ENCODE peak calls at places on chromosomes 12 and 14, in seven cellular contexts. L is CD8-positive, alpha-beta T cell; C is testis; B is psoas muscle; D is CD4-positive, alpha-beta memory T cell; G is sigmoid colon; Z is gastrocnemius medialis. S is an unnamed sample.
A peak's percentile ranks its signal among the peaks of the same experiment; 100 is the strongest.

GRCh38 chr14:71250791-71251190 is 343.5 kb downstream of the PCNX1 start:
- DNase-seq in L (no peak), D (no peak), C (no peak), B (no peak), G (no peak), Z (no peak), S (no peak)

GRCh38 chr14:101598571-101599233 is 37.4 kb downstream of the DIO3 start:
- DNase-seq in D (no peak), C (peak; percentile 5), G (no peak), L (no peak), Z (no peak), B (no peak), S (no peak)

GRCh38 chr14:59127437-59127732 is 61.1 kb upstream of the DAAM1 start:
- DNase-seq in G (no peak), B (no peak), Z (no peak), L (no peak), D (no peak), C (no peak), S (no peak)

GRCh38 chr14:77071938-77072388 is 26.1 kb upstream of the CIPC start:
- DNase-seq in G (no peak), Z (no peak), C (no peak), D (no peak), B (no peak), L (no peak), S (no peak)

GRCh38 chr14:71474291-71474690 is 457.9 kb upstream of the RGS6 start:
- DNase-seq in D (no peak), L (no peak), C (no peak), G (no peak), Z (no peak), B (no peak), S (peak; percentile 48)

GRCh38 chr12:104964167-104964566 is 6.1 kb upstream of the SLC41A2 start:
- DNase-seq in G (no peak), C (no peak), L (no peak), Z (no peak), D (no peak), B (no peak), S (no peak)

GRCh38 chr12:55925870-55926737 is 1.6 kb downstream of the PYM1 start:
- DNase-seq in C (no peak), B (no peak), Z (no peak), G (no peak), D (no peak), L (no peak), S (no peak)

GRCh38 chr14:101963611-101964296 is 619 bp upstream of the DYNC1H1 start:
- DNase-seq in L (no peak), Z (no peak), G (no peak), C (no peak), D (no peak), B (no peak), S (no peak)

GRCh38 chr14:71371711-71372396 is 464.6 kb downstream of the PCNX1 start:
- DNase-seq in B (no peak), Z (no peak), C (no peak), G (no peak), L (no peak), D (no peak), S (no peak)

GRCh38 chr12:93094988-93095737 is 166.1 kb upstream of the EEA1 start:
- DNase-seq in B (no peak), Z (no peak), D (no peak), L (no peak), G (no peak), C (no peak), S (no peak)

GRCh38 chr14:99725774-99726537 is 41.9 kb downstream of the CYP46A1 start:
- DNase-seq in C (no peak), Z (no peak), D (no peak), G (peak; percentile 40), B (no peak), L (no peak), S (peak; percentile 8)

GRCh38 chr14:103164006-103164405 is 40.7 kb downstream of the TNFAIP2 start:
- DNase-seq in C (no peak), G (no peak), Z (no peak), D (no peak), B (no peak), L (no peak), S (no peak)

GRCh38 chr12:15842106-15842505 is 40.1 kb upstream of the STRAP start:
- DNase-seq in D (no peak), L (no peak), C (no peak), B (no peak), G (no peak), Z (no peak), S (no peak)

GRCh38 chr14:88825078-88825458 is 617 bp downstream of the TTC8 start:
- DNase-seq in B (no peak), D (no peak), C (no peak), G (no peak), L (no peak), Z (no peak), S (no peak)

GRCh38 chr14:45838597-45838996 is 585.6 kb upstream of the MIS18BP1 start:
- DNase-seq in Z (no peak), B (no peak), G (no peak), C (no peak), L (no peak), D (no peak), S (no peak)

GRCh38 chr12:93484315-93484981 is 17.1 kb downstream of the MRPL42 start:
- DNase-seq in B (no peak), C (no peak), L (no peak), G (no peak), Z (no peak), D (no peak), S (no peak)

GRCh38 chr14:101001311-101002069 is 98.0 kb upstream of the RTL1 start:
- DNase-seq in D (no peak), C (no peak), G (no peak), Z (no peak), L (no peak), B (peak; percentile 34), S (no peak)

GRCh38 chr14:53016491-53016890 is 65.6 kb upstream of the FERMT2 start:
- DNase-seq in B (no peak), L (no peak), C (no peak), D (no peak), Z (no peak), G (no peak), S (no peak)

GRCh38 chr14:55802986-55803431 is 223.0 kb downstream of the KTN1 start:
- DNase-seq in L (no peak), Z (no peak), D (no peak), B (no peak), C (no peak), G (no peak), S (no peak)

GRCh38 chr14:30842431-30842830 is 31.9 kb upstream of the COCH start:
- DNase-seq in G (no peak), C (no peak), D (no peak), B (no peak), L (no peak), Z (no peak), S (no peak)

GRCh38 chr14:101552786-101553231 is 8.5 kb upstream of the DIO3 start:
- DNase-seq in L (no peak), G (no peak), C (no peak), B (no peak), Z (no peak), D (no peak), S (no peak)

GRCh38 chr14:56271988-56272387 is 153.8 kb downstream of the PELI2 start:
- DNase-seq in D (no peak), C (no peak), G (no peak), L (no peak), Z (no peak), B (no peak), S (no peak)

GRCh38 chr12:16474801-16475200 is 127.4 kb downstream of the MGST1 start:
- DNase-seq in C (no peak), D (no peak), L (no peak), B (no peak), G (no peak), Z (no peak), S (no peak)

GRCh38 chr12:25744334-25744733 is 191.3 kb upstream of the LMNTD1 start:
- DNase-seq in B (no peak), L (no peak), D (no peak), G (no peak), Z (no peak), C (no peak), S (peak; percentile 24)

GRCh38 chr14:97707603-97708002 is 910.4 kb downstream of the VRK1 start:
- DNase-seq in D (peak; percentile 27), L (no peak), B (no peak), Z (no peak), G (no peak), C (no peak), S (no peak)

GRCh38 chr12:131765961-131766360 is 55.1 kb downstream of the SFSWAP start:
- DNase-seq in G (no peak), Z (no peak), D (no peak), C (no peak), B (no peak), L (no peak), S (no peak)
- H3K36me3 ChIP-seq in G (peaks cover 43% of the 10 kb centered on the region), Z (peaks cover 3% of the 10 kb centered on the region), D (peaks cover 61% of the 10 kb centered on the region), C (no peaks in the 10 kb centered on the region), B (peaks cover 99% of the 10 kb centered on the region), L (peaks cover 42% of the 10 kb centered on the region), S (peaks cover 58% of the 10 kb centered on the region)

DNA sequence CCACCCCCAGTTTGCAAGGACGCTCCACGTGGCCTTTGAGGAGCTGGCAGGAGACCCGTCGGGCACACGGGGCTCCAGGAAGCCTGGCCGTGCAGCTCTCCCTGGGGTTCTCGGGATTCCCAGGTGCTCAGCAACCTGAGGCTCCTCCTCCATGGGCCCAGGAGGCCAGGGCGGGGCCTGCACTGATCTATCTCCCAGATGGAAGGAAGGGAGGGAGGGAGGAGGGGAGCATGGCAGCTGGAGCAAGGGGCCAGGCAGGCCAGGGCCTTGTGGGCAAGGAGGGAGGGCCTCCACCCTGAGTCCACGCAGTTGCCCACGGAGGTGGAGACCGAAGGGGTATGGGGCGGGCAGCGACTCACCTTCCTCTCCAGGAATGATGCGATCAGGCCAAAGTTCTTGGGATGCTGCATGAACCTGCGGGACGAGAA is 127.3 kb downstream of the RFLNA start:
- DNase-seq in D (no peak), G (no peak), Z (no peak), B (no peak), L (no peak), C (no peak), S (no peak)
- H3K36me3 ChIP-seq in D (peaks cover 39% of the 10 kb centered on the region), G (peaks cover 31% of the 10 kb centered on the region), Z (no peaks in the 10 kb centered on the region), B (peaks cover 63% of the 10 kb centered on the region), L (peaks cover 16% of the 10 kb centered on the region), C (no peaks in the 10 kb centered on the region), S (peaks cover 28% of the 10 kb centered on the region)

DNA sequence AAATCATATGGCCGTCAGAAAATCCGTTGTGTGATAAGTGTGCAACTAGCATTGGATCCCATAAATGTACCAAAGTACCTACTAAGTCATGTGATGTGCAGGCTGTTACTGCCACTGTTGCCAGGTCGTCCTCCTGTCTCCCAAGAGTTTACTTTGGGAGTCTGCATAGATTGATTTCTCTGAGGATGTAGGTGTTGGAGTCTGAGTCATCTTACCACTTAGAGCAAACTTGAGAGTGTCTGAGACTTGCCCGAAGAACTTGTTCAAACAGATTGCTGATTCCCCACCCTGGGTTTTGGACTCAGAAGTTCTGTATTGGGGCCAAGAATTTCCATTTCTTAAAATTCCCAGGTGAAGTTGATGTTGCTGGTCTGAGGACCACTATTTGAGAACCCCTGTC is 11.4 kb downstream of the TMX1 start:
- DNase-seq in B (no peak), G (no peak), L (no peak), C (no peak), Z (no peak), D (no peak), S (no peak)
- H3K36me3 ChIP-seq in B (peaks cover 98% of the 10 kb centered on the region), G (peaks cover 6% of the 10 kb centered on the region), L (peaks cover 19% of the 10 kb centered on the region), C (no peaks in the 10 kb centered on the region), Z (peaks cover 4% of the 10 kb centered on the region), D (peaks cover 32% of the 10 kb centered on the region), S (peaks cover 90% of the 10 kb centered on the region)

DNA sequence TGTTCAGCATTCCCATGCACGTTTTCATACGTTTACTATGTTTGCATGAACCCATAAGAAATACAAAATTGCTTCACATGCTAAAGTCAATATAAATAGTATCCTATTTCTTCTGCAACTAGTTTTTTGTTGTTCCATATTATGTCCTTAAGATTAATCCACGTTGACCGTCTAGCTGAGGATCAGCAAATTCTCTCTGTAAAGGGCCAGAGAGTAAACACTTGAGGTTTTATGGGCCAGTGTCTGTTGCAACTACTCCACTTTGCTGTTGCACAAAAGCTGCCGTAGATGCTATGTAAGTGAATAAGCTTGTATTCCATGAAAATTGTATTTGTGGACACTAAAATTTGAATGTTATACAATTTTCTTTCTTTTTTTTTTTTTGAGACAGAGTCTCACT is 21.1 kb upstream of the PITPNM2 start:
- DNase-seq in L (no peak), B (no peak), D (no peak), G (no peak), Z (no peak), C (no peak), S (no peak)
- H3K36me3 ChIP-seq in L (peaks cover 17% of the 10 kb centered on the region), B (peaks cover 54% of the 10 kb centered on the region), D (peaks cover 22% of the 10 kb centered on the region), G (no peaks in the 10 kb centered on the region), Z (no peaks in the 10 kb centered on the region), C (no peaks in the 10 kb centered on the region), S (peaks cover 37% of the 10 kb centered on the region)